ENCODE peak calls at places on chromosomes 7 and 10, in seven cellular contexts. P is activated T-cell treated with anti-CD3 and anti-CD28 coated beads, Interleukin-2, amount 50 U/mL, for 4 hours; W is left colon; N is HepG2; C is Right ventricle myocardium inferior; G is SK-N-SH treated with all-trans-retinoic acid at 6 μM for 48 hours; I is HCT116. T is an unnamed sample.

GRCh38 chr10:5184987-5185386 is at the start of gene AKR1C8:
- ATAC-seq in P (no peak), W (no peak), N (no peak), C (no peak), G (no peak), I (no peak), T (no peak)

GRCh38 chr7:1281068-1281467 is 48.4 kb downstream of the UNCX start:
- ATAC-seq in P (no peak), W (no peak), N (no peak), C (no peak), G (no peak), I (no peak), T (no peak)

GRCh38 chr7:46812047-46812672 is 769.8 kb downstream of the TNS3 start:
- ATAC-seq in P (no peak), W (no peak), N (no peak), C (peak; percentile 53), G (no peak), I (no peak), T (no peak)

GRCh38 chr7:91653257-91653656 is 227.2 kb downstream of the MTERF1 start:
- ATAC-seq in P (no peak), W (no peak), N (no peak), C (no peak), G (no peak), I (no peak), T (no peak)

GRCh38 chr10:33365871-33366411 is 31.5 kb upstream of the NRP1 start:
- ATAC-seq in P (peak; percentile 97), W (no peak), N (no peak), C (no peak), G (peak; percentile 81), I (peak; percentile 83), T (no peak)

GRCh38 chr7:95246935-95247370 is 77.4 kb downstream of the PON1 start:
- ATAC-seq in P (no peak), W (peak; percentile 91), N (peak; percentile 80), C (peak; percentile 71), G (peak; percentile 96), I (peak; percentile 86), T (no peak)

GRCh38 chr10:50876409-50876808 is 9.0 kb downstream of the A1CF start:
- ATAC-seq in P (no peak), W (no peak), N (peak; percentile 48), C (no peak), G (no peak), I (no peak), T (no peak)

GRCh38 chr7:22445140-22445722 is 54.8 kb downstream of the STEAP1B start:
- ATAC-seq in P (no peak), W (peak; percentile 66), N (no peak), C (peak; percentile 95), G (peak; percentile 35), I (no peak), T (peak; percentile 22)

GRCh38 chr7:21766218-21766617 is 179.5 kb downstream of the CDCA7L start:
- ATAC-seq in P (no peak), W (no peak), N (no peak), C (no peak), G (no peak), I (no peak), T (no peak)

GRCh38 chr10:34323197-34323596 is 491.9 kb downstream of the PARD3 start:
- ATAC-seq in P (no peak), W (no peak), N (no peak), C (no peak), G (peak; percentile 13), I (no peak), T (no peak)

GRCh38 chr7:96441551-96442104 is 119.7 kb upstream of the SLC25A13 start:
- ATAC-seq in P (no peak), W (no peak), N (no peak), C (peak; percentile 59), G (no peak), I (no peak), T (no peak)

GRCh38 chr7:16284581-16284980 is 136.8 kb downstream of the CRPPA start:
- ATAC-seq in P (no peak), W (no peak), N (no peak), C (no peak), G (no peak), I (no peak), T (no peak)